ENCODE peak calls at places on chromosome 21, in five cellular contexts. Q is tibial artery, Y is heart right ventricle, T is small intestine, U is heart left ventricle. H is an unnamed sample. For H3K9me3 and H3K36me3, the result is how much of the 10 kb centered on the place peaks cover.

GRCh38 chr21:28776251-28776650 is 216.4 kb downstream of the LTN1 start:
- DNase-seq in T (no peak), Y (no peak), Q (no peak), U (no peak), H (no peak)

GRCh38 chr21:45846373-45847160 is 135.0 kb upstream of the COL6A1 start:
- DNase-seq in U (peak), T (peak), Y (peak), Q (no peak), H (no peak)

GRCh38 chr21:44931501-44932365 is 8.1 kb upstream of the SLX9 start:
- DNase-seq in Q (peak), U (no peak), T (no peak), Y (no peak), H (no peak)

GRCh38 chr21:44377922-44378645 is 24.7 kb downstream of the TRPM2 start:
- DNase-seq in Y (no peak), U (no peak), T (no peak), Q (peak), H (no peak)

GRCh38 chr21:42513151-42513984 is at the start of gene SLC37A1:
- DNase-seq in T (peak), U (no peak), Q (peak), Y (peak), H (no peak)

GRCh38 chr21:43188712-43189151 is 19.9 kb downstream of the CRYAA start:
- DNase-seq in U (no peak), Q (peak), T (no peak), Y (peak), H (no peak)

GRCh38 chr21:44987301-44987885 is 47.6 kb downstream of the SLX9 start:
- DNase-seq in U (no peak), Q (peak), T (no peak), Y (peak), H (no peak)

GRCh38 chr21:42221581-42222345 is 2.8 kb downstream of the ABCG1 start:
- DNase-seq in U (no peak), Q (no peak), T (no peak), Y (no peak), H (no peak)

GRCh38 chr21:33418686-33419085 is 15.5 kb downstream of the IFNGR2 start:
- DNase-seq in U (peak), Y (peak), Q (peak), T (no peak), H (no peak)

GRCh38 chr21:38434913-38435533 is 63.3 kb downstream of the ERG start:
- DNase-seq in Y (no peak), U (no peak), T (no peak), Q (peak), H (no peak)

GRCh38 chr21:46661211-46661625 is 25.7 kb downstream of the PRMT2 start:
- DNase-seq in T (peak), Y (peak), Q (peak), U (peak), H (no peak)

GRCh38 chr21:41068411-41069304 is 99.3 kb upstream of the BACE2 start:
- DNase-seq in Y (peak), T (peak), Q (peak), U (peak), H (peak)
- H3K4me3 ChIP-seq in Y (peak), T (no peak), Q (no peak), U (no peak), H (no peak)

DNA sequence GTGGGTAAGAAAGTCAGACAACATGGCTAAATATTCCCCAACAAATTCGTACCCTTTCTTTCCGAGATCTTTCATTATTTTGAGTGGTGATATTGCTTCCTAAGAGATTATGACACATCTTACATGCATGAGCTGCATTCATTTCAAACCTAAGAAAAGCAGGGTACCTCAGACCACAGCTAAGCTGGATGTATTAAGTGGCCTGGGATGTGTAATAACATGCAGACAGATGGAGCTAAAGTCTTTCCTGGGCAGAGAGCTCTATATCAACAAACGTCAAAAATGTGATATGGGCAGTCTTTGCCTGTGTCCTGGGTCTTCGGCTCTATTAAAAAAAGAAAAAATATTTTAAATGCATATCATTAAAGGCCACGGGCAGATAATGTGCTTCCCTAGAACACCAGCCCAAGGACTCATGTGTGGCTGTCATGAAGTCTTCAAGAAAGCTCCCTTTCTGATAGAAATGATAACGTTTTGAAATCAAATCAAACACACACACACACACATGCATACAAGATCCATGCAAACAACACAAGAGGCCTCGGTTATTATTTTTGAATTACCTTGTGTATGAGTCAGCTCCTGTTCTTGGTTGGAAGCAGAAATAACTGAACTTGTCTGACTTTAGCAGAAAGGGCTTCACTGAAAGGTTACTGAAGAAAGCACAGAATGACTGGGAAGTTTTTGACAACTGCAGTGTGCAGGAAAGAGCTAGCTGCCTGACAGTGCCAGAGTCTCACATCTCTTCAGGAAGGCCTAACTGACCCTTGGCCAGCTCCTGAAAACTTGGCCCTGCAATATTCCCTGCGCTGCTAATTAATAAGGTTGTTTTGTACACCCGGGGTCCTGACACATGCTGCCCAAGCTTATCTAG is 231.2 kb downstream of the DSCAM start:
- DNase-seq in T (no peak), U (no peak), Y (no peak), Q (no peak), H (no peak)
- H3K9me3 ChIP-seq in T (under half), U (under half), Y (under half), Q (under half), H (under half)

GRCh38 chr21:34801519-34802132 is 132.8 kb downstream of the CLIC6 start:
- DNase-seq in T (no peak), U (no peak), Q (no peak), Y (no peak), H (no peak)
- H3K36me3 ChIP-seq in T (under half), U (under half), Q (under half), Y (under half), H (under half)

GRCh38 chr21:29896884-29897283 is 42.9 kb downstream of the GRIK1 start:
- DNase-seq in U (no peak), T (no peak), Q (no peak), Y (no peak), H (no peak)
- H3K4me3 ChIP-seq in U (no peak), T (no peak), Q (no peak), Y (no peak), H (no peak)

GRCh38 chr21:27108228-27108627 is 141.3 kb upstream of the ADAMTS5 start:
- DNase-seq in Q (no peak), T (no peak), Y (no peak), U (no peak), H (no peak)

GRCh38 chr21:27101533-27101932 is 134.6 kb upstream of the ADAMTS5 start:
- DNase-seq in T (no peak), Q (no peak), U (no peak), Y (no peak), H (no peak)

GRCh38 chr21:27104749-27105439 is 138.0 kb upstream of the ADAMTS5 start:
- DNase-seq in Q (no peak), T (no peak), Y (no peak), U (no peak), H (no peak)
- H3K9me3 ChIP-seq in Q (under half), T (under half), Y (under half), U (under half), H (under half)

GRCh38 chr21:32337206-32337605 is 38.6 kb downstream of the MRAP start:
- DNase-seq in Q (no peak), U (no peak), T (no peak), Y (no peak), H (no peak)

GRCh38 chr21:32336711-32337110 is 38.1 kb downstream of the MRAP start:
- DNase-seq in Q (no peak), Y (no peak), U (no peak), T (no peak), H (no peak)

GRCh38 chr21:32333953-32334673 is 35.5 kb downstream of the MRAP start:
- DNase-seq in U (no peak), Q (peak), Y (no peak), T (no peak), H (no peak)

GRCh38 chr21:32335601-32336575 is 37.2 kb downstream of the MRAP start:
- DNase-seq in T (no peak), Y (no peak), U (no peak), Q (peak), H (no peak)

GRCh38 chr21:32334980-32335471 is 36.4 kb downstream of the MRAP start:
- DNase-seq in T (no peak), Q (peak), Y (no peak), U (no peak), H (no peak)
- H3K36me3 ChIP-seq in T (under half), Q (half or more), Y (half or more), U (half or more), H (half or more)

H was measured in effector memory CD4-positive, alpha-beta T cell.